ENCODE peak calls at places on chromosome 21, in ten cellular contexts. C is iris pigment epithelial cell; T is AG09319; J is progenitor cell of endocrine pancreas; D is cerebellar cortex; X is posterior vena cava; E is cardiac fibroblast; W is fibroblast of the aortic adventitia; N is stimulated activated CD4-positive, alpha-beta T cell treated with anti-CD3 and anti-CD28 coated beads, TNF-alpha, amount 100 ng/mL, for 1 hour; Z is smooth muscle cell of the brain vasculature. U is an unnamed sample.

GRCh38 chr21:34343347-34344057 is 20.3 kb upstream of the KCNE2 start:
- DNase-seq in N (no peak), J (no peak), T (no peak), D (no peak), X (no peak), W (no peak), Z (no peak), E (no peak), C (no peak), U (no peak)

GRCh38 chr21:39115659-39116235 is 67.5 kb downstream of the PSMG1 start:
- DNase-seq in C (no peak), Z (no peak), X (no peak), D (no peak), J (no peak), E (no peak), T (no peak), N (no peak), W (no peak), U (no peak)

GRCh38 chr21:35113064-35113463 is 64.0 kb upstream of the RUNX1 start:
- DNase-seq in W (no peak), T (no peak), Z (no peak), E (peak), X (no peak), J (no peak), N (no peak), C (peak), D (no peak), U (no peak)

GRCh38 chr21:42361286-42361685 is 5.0 kb downstream of the TFF1 start:
- DNase-seq in Z (no peak), W (no peak), T (no peak), N (no peak), D (no peak), J (no peak), C (no peak), E (no peak), X (no peak), U (no peak)

GRCh38 chr21:39316062-39316461 is 2.6 kb upstream of the BRWD1 start:
- DNase-seq in J (no peak), X (no peak), C (peak), N (no peak), W (no peak), E (no peak), T (no peak), D (no peak), Z (no peak), U (no peak)

GRCh38 chr21:17798796-17799195 is 20.4 kb downstream of the C21orf91 start:
- DNase-seq in C (peak), Z (no peak), T (no peak), N (no peak), W (peak), E (no peak), J (no peak), D (no peak), X (no peak), U (no peak)

GRCh38 chr21:35026617-35027557 is 22.2 kb downstream of the RUNX1 start:
- DNase-seq in J (no peak), W (peak), T (no peak), X (peak), D (no peak), C (peak), Z (no peak), E (peak), N (peak), U (peak)

GRCh38 chr21:36297938-36298572 is 21.9 kb upstream of the MORC3 start:
- DNase-seq in E (no peak), C (peak), D (no peak), T (no peak), Z (no peak), X (no peak), N (no peak), J (no peak), W (peak), U (no peak)

GRCh38 chr21:41008971-41009370 is 159.0 kb upstream of the BACE2 start:
- DNase-seq in X (no peak), C (no peak), Z (no peak), E (no peak), J (no peak), N (no peak), W (no peak), D (no peak), T (no peak), U (no peak)

GRCh38 chr21:45421071-45421845 is 16.3 kb downstream of the COL18A1 start:
- DNase-seq in T (no peak), J (no peak), N (no peak), D (peak), E (no peak), C (no peak), X (peak), Z (no peak), W (no peak), U (no peak)

GRCh38 chr21:37208056-37208705 is 59.0 kb downstream of the VPS26C start:
- DNase-seq in E (no peak), J (no peak), N (peak), C (no peak), D (peak), X (peak), W (no peak), Z (no peak), T (no peak), U (no peak)

GRCh38 chr21:15058718-15059316 is 6.0 kb downstream of the NRIP1 start:
- DNase-seq in T (no peak), C (peak), X (no peak), D (no peak), N (no peak), E (peak), J (no peak), Z (no peak), W (peak), U (peak)

GRCh38 chr21:36207577-36208320 is 51.1 kb downstream of the DOP1B start:
- DNase-seq in X (no peak), E (peak), C (peak), D (no peak), T (no peak), Z (no peak), J (no peak), N (no peak), W (peak), U (peak)

GRCh38 chr21:33168886-33169285 is 60.9 kb upstream of the IFNAR2 start:
- DNase-seq in J (no peak), Z (no peak), C (no peak), E (no peak), T (no peak), W (no peak), D (no peak), X (no peak), N (no peak), U (no peak)

GRCh38 chr21:43731476-43731875 is 12.5 kb downstream of the PDXK start:
- DNase-seq in N (no peak), X (no peak), W (no peak), C (no peak), E (no peak), D (no peak), J (no peak), T (no peak), Z (no peak), U (no peak)

GRCh38 chr21:43825936-43826622 is 36.7 kb downstream of the RRP1 start:
- DNase-seq in X (peak), N (no peak), C (peak), T (no peak), Z (no peak), J (no peak), D (no peak), W (no peak), E (no peak), U (no peak)

GRCh38 chr21:33682992-33683627 is 40.8 kb downstream of the ITSN1 start:
- DNase-seq in N (no peak), D (no peak), E (peak), T (no peak), W (peak), Z (no peak), X (no peak), J (no peak), C (peak), U (peak)

GRCh38 chr21:27326293-27326692 is 359.4 kb upstream of the ADAMTS5 start:
- DNase-seq in D (no peak), E (no peak), J (no peak), T (no peak), Z (no peak), W (no peak), N (no peak), C (no peak), X (no peak), U (no peak)

GRCh38 chr21:36929622-36930021 is 36.8 kb downstream of the HLCS start:
- DNase-seq in D (peak), W (no peak), C (no peak), J (no peak), Z (no peak), T (no peak), E (no peak), X (no peak), N (no peak), U (peak)

GRCh38 chr21:25934771-25935224 is 200.0 kb downstream of the GABPA start:
- DNase-seq in E (peak), N (no peak), C (peak), Z (peak), D (no peak), W (peak), T (peak), J (no peak), X (peak), U (peak)